ENCODE peak calls at places on chromosomes 7 and 10, in ten cellular contexts. R, O, L, H, P, M, Z, Y, K and E are unnamed samples. For H3K4me1, the result is how much of the 10 kb centered on the place peaks cover.

GRCh38 chr7:92835851-92836488 is 403 bp downstream of the CDK6 start:
- DNase-seq in R (no peak), K (no peak), Z (peak), L (peak), H (no peak), O (peak), Y (peak), P (peak), M (peak), E (peak)

GRCh38 chr10:94129393-94130130 is 135.8 kb downstream of the PLCE1 start:
- DNase-seq in Z (no peak), M (no peak), P (no peak), R (no peak), O (peak), H (no peak), L (no peak), K (peak), Y (no peak), E (no peak)

GRCh38 chr7:82156168-82156567 is 287.4 kb downstream of the CACNA2D1 start:
- DNase-seq in K (no peak), P (no peak), H (no peak), Y (no peak), M (no peak), Z (no peak), O (no peak), L (no peak), R (no peak), E (no peak)

GRCh38 chr7:6656413-6656812 is 19.3 kb downstream of the ZNF316 start:
- DNase-seq in R (no peak), P (no peak), H (no peak), O (no peak), M (no peak), Z (no peak), K (no peak), L (no peak), Y (no peak), E (no peak)

GRCh38 chr10:133401500-133401899 is 7.5 kb downstream of the MTG1 start:
- DNase-seq in H (peak), Y (no peak), M (no peak), O (no peak), Z (no peak), K (no peak), R (peak), P (peak), L (no peak), E (no peak)

GRCh38 chr10:28432210-28432676 is 100.7 kb upstream of the WAC start:
- DNase-seq in L (peak), P (no peak), Z (peak), Y (peak), M (peak), O (peak), K (peak), R (peak), H (no peak), E (peak)

GRCh38 chr7:158443014-158443687 is 144.5 kb downstream of the PTPRN2 start:
- DNase-seq in O (no peak), Z (no peak), Y (no peak), M (no peak), P (no peak), K (no peak), R (no peak), L (no peak), H (peak), E (no peak)

GRCh38 chr7:34158311-34158710 is 253.0 kb downstream of the BMPER start:
- DNase-seq in H (no peak), Z (no peak), P (no peak), L (no peak), K (peak), Y (no peak), R (peak), M (no peak), O (peak), E (no peak)

GRCh38 chr10:45438457-45439090 is 64.6 kb downstream of the ALOX5 start:
- DNase-seq in M (no peak), L (no peak), Y (no peak), K (no peak), Z (no peak), R (no peak), P (no peak), O (peak), H (no peak), E (no peak)

DNA sequence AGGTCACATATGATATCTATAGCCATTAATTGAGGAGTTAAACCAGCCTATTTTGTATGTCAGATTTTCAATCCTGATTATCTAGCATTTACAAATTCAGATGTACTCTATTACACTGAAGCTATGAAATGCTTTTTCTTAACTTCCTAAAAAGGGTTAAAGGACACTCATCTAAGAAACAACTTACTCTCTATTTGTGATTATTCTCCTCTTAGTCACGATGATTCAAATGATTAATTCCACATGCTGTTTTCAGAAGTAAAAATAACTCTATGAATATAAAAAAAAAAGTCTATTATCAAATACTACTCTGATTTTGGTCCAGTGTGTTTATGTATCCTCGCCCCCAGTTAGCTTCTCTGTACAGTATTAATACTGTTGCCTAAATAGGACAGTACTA is 1199.9 kb downstream of the GATA3 start:
- DNase-seq in O (peak), H (no peak), R (no peak), P (no peak), L (no peak), K (peak), Z (no peak), M (no peak), Y (no peak), E (no peak)
- H3K4me3 ChIP-seq in O (no peak), H (no peak), R (no peak), P (no peak), L (no peak), K (no peak), Z (no peak), M (no peak), Y (no peak), E (no peak)

DNA sequence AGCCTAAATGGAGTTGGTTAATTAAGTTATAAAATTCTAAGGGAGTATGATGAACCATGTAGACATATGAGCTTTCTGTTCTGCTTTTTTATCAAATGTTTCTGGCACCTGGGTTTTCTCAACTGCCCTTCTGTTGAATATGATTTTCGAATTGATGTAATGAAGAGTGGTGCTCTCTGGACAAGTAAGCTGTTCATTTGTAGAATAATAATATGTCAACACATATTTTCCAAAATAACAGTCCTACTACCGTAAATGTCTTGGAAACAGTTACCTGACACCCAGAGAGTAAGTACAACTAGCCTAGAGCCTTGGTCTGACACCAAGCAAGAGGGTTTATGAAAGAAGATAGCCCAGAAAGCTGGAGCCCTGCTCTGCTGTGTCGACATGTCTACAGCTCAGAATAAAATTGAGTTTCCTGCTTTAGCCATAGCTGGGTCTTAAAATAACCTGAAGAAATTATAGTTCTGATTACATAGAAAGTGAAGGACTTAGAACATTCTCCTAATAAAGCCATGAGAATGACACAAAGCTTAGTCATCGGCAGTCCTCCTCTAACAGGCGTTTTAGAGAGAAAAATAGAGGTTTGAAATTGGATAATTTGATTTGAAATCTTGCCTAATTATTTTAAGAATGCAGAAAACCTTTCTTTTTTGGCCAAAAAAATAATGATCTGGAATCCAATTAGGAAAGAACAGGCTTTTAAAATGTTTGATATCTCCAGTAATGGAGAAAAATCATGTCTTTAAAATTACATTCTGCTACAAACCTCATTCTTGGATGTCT is 25.1 kb downstream of the HDAC9 start:
- DNase-seq in H (no peak), L (peak), M (no peak), Y (no peak), K (peak), R (peak), O (peak), Z (no peak), P (no peak), E (no peak)
- H3K4me1 ChIP-seq in H (under half), L (under half), M (under half), Y (under half), K (under half), R (half or more), O (under half), Z (under half), P (under half), E (under half)

GRCh38 chr10:651700-652099 is 37.8 kb downstream of the DIP2C start:
- DNase-seq in O (no peak), K (no peak), L (no peak), Z (no peak), P (no peak), R (no peak), H (peak), M (no peak), Y (no peak), E (no peak)

GRCh38 chr10:649798-650690 is 39.4 kb downstream of the DIP2C start:
- DNase-seq in K (peak), O (peak), Y (peak), H (no peak), L (no peak), R (no peak), Z (no peak), M (no peak), P (no peak), E (peak)

GRCh38 chr10:649445-649797 is 40.0 kb downstream of the DIP2C start:
- DNase-seq in M (no peak), Y (no peak), R (no peak), H (no peak), Z (no peak), P (no peak), L (no peak), O (no peak), K (no peak), E (no peak)

GRCh38 chr10:652226-652625 is 37.2 kb downstream of the DIP2C start:
- DNase-seq in P (no peak), K (no peak), H (peak), L (no peak), Y (no peak), M (no peak), R (no peak), O (no peak), Z (no peak), E (no peak)

DNA sequence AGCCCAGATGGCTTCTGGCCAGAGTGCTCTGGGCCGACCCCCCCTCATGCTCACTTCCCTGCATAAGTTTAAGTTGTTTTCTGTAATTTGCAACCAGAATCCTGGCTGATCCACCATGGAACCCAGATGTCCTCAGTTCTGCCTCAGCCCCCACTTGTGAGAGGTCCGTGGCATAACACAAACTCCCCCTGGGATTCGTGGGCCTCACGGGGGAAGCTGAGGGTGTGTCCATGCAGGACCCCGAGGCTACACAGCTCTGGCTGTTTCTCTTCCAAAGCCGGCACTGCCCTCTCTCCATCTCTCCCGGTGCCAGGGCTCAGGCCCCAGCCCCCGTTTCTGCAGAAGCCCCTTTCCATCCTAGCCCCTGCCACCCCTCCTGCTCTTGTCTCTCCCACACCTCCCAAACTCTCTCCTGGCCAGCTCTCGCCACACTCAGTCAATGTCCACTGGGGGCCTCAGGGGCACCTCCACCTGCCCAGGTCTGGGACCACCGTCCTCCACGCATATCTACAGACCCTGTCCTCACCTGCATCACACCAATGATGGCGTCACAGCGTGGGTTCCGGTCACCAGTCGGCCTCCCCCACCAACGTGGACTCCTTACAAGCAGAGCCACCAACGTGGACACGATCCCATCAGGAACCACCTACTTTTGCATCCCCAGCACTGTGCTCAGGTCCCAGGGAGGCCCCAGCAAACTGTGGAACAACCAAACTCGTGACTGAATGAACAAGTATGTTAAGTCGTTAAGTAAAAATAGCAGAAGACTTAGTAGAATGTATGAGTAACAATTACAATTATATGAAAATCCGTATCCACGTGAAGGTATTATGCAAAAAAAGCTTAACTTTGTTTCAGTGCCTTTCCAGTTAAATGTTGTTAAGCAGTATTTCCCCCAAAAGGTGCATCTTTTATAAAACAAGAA is 38.5 kb downstream of the DIP2C start:
- DNase-seq in L (no peak), M (no peak), O (peak), R (no peak), Z (no peak), H (peak), Y (no peak), K (peak), P (no peak), E (no peak)
- H3K4me3 ChIP-seq in L (no peak), M (no peak), O (peak), R (peak), Z (no peak), H (no peak), Y (peak), K (peak), P (no peak), E (no peak)

GRCh38 chr10:71331736-71332135 is 12.7 kb downstream of the SLC29A3 start:
- DNase-seq in R (no peak), Y (no peak), M (no peak), Z (no peak), O (no peak), H (no peak), K (no peak), L (no peak), P (no peak), E (no peak)
- H3K4me1 ChIP-seq in R (under half), Y (under half), M (under half), Z (under half), O (under half), H (under half), K (under half), L (under half), P (under half), E (under half)

GRCh38 chr10:116845823-116846222 is 3.5 kb upstream of the ENO4 start:
- DNase-seq in K (no peak), Z (no peak), L (no peak), M (no peak), H (no peak), O (no peak), R (no peak), P (no peak), Y (no peak), E (no peak)

GRCh38 chr10:116848912-116849270 is 408 bp upstream of the ENO4 start:
- DNase-seq in M (no peak), Y (no peak), P (peak), L (no peak), O (no peak), R (no peak), H (peak), Z (no peak), K (no peak), E (no peak)

GRCh38 chr10:116849271-116850057 is at the start of gene ENO4:
- DNase-seq in K (peak), Z (peak), L (peak), R (no peak), O (peak), P (peak), M (peak), Y (peak), H (peak), E (peak)

GRCh38 chr10:116850058-116850611 is 836 bp downstream of the ENO4 start:
- DNase-seq in R (no peak), P (no peak), Z (no peak), O (no peak), L (no peak), M (no peak), K (no peak), H (no peak), Y (no peak), E (no peak)

DNA sequence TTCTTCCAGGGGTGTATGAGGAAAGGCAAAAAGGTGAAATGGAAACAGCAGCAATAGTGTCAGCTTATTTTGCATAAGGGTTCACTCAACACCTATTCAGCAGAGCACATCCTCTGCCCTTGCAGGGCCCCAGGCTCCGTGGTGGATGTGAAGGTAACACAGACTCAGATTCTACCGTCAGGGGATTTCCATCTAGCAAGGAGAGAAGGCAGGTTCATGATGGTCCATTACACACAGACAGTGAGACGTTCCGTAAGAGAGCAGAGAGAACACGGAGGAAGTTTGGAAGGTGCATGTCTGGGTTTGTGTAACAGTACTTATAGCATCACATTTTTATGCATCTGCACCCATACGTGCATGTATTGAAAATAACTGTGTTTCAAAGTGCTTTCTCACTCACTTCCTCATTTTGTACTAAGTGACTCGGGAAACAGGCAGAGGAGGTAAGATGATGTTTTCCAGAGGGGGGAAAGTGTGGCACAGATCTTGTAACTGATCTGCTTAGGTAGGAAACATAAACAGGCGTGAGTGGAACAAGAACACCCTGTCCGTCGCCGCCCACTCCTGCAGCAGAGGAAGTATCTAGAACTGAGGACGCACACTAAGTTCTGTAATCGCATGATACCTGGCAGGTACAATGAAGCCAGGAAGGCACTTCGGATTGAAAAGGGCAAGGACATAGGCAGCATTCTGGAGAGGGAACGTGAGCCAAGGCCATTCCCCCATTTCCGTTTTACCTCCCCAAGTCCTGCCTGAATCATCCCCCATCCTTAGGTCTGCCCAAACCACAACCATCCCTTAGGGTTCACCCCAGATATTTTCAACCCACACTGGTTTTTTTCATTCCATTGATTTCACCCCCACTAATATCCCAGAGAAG is 1.0 kb upstream of the ENO4 start:
- DNase-seq in L (peak), M (peak), K (no peak), Y (peak), H (no peak), P (no peak), R (no peak), O (no peak), Z (peak), E (peak)
- H3K4me3 ChIP-seq in L (peak), M (peak), K (peak), Y (peak), H (peak), P (no peak), R (no peak), O (peak), Z (peak), E (peak)

GRCh38 chr7:35365523-35365922 is 111.6 kb upstream of the TBX20 start:
- DNase-seq in H (no peak), O (no peak), M (no peak), K (no peak), P (no peak), R (no peak), L (no peak), Z (no peak), Y (no peak), E (no peak)
- H3K4me1 ChIP-seq in H (under half), O (under half), M (under half), K (under half), P (under half), R (under half), L (under half), Z (under half), Y (under half), E (under half)

GRCh38 chr7:126698909-126699308 is 553.8 kb downstream of the GRM8 start:
- DNase-seq in O (no peak), P (no peak), M (no peak), Y (no peak), H (no peak), Z (no peak), R (no peak), L (no peak), K (no peak), E (no peak)

GRCh38 chr7:126702242-126703016 is 550.3 kb downstream of the GRM8 start:
- DNase-seq in M (no peak), O (no peak), L (no peak), H (no peak), R (no peak), P (no peak), Z (no peak), K (no peak), Y (no peak), E (no peak)

GRCh38 chr7:126698446-126698845 is 554.3 kb downstream of the GRM8 start:
- DNase-seq in K (no peak), L (no peak), P (no peak), Z (no peak), H (no peak), Y (no peak), O (no peak), R (no peak), M (no peak), E (no peak)

GRCh38 chr7:126699707-126700106 is 553.0 kb downstream of the GRM8 start:
- DNase-seq in L (peak), O (no peak), K (no peak), M (no peak), H (no peak), R (no peak), Y (no peak), Z (no peak), P (no peak), E (no peak)

GRCh38 chr7:126700807-126701604 is 551.7 kb downstream of the GRM8 start:
- DNase-seq in H (no peak), K (peak), O (peak), M (peak), Z (peak), L (peak), R (no peak), Y (peak), P (peak), E (peak)
- H3K4me3 ChIP-seq in H (no peak), K (no peak), O (peak), M (peak), Z (no peak), L (peak), R (no peak), Y (no peak), P (no peak), E (no peak)

GRCh38 chr10:101136708-101137121 is 5.6 kb downstream of the TLX1 start:
- DNase-seq in R (no peak), M (no peak), P (no peak), Z (no peak), H (peak), Y (no peak), L (no peak), O (no peak), K (no peak), E (no peak)

GRCh38 chr10:101136007-101136707 is 5.1 kb downstream of the TLX1 start:
- DNase-seq in R (no peak), Z (no peak), H (peak), Y (no peak), M (no peak), L (no peak), K (no peak), O (no peak), P (no peak), E (no peak)

GRCh38 chr10:101135151-101136006 is 4.3 kb downstream of the TLX1 start:
- DNase-seq in P (no peak), K (no peak), R (no peak), Y (no peak), O (no peak), M (no peak), L (no peak), H (peak), Z (no peak), E (no peak)

GRCh38 chr10:101138788-101139420 is 7.8 kb downstream of the TLX1 start:
- DNase-seq in K (no peak), Z (no peak), R (no peak), Y (no peak), M (no peak), H (no peak), L (no peak), P (no peak), O (no peak), E (no peak)

DNA sequence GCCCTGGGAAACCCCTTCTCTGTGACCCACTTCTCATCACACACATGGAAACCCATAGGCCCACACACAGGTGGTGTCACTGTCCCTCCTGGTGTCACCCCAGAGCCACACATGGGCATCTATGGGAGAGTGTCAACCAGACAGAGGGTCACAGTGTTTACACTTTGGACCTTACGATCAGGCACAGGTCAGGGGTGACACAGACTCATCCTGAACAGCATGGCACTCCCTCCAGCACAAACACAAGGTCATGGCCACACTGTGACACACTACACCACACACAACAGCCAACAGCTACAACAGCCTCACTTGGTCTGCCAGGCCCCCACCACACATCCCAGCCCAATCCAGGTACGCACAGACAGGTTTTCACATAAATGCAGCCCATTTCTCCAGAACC is 6.2 kb downstream of the TLX1 start:
- DNase-seq in R (no peak), Y (no peak), H (no peak), Z (no peak), P (no peak), M (no peak), O (no peak), K (no peak), L (no peak), E (no peak)
- H3K4me1 ChIP-seq in R (under half), Y (under half), H (under half), Z (under half), P (under half), M (under half), O (under half), K (under half), L (under half), E (under half)